ENCODE peak calls at places on chromosomes 3 and 15, in seven cellular contexts. One of them, this sample, is unnamed.

GRCh38 chr3:71601811-71602210 is 18.3 kb upstream of the FOXP1 start:
- DNase-seq in breast epithelium: no peak
- DNase-seq in spleen: no peak
- DNase-seq in sigmoid colon: no peak
- DNase-seq in uterus: no peak
- DNase-seq in HCT116: no peak
- DNase-seq in body of pancreas: no peak
- DNase-seq in this sample: no peak

GRCh38 chr3:61985020-61985419 is 388.3 kb downstream of the FEZF2 start:
- DNase-seq in breast epithelium: no peak
- DNase-seq in spleen: no peak
- DNase-seq in sigmoid colon: no peak
- DNase-seq in uterus: no peak
- DNase-seq in HCT116: no peak
- DNase-seq in body of pancreas: no peak
- DNase-seq in this sample: no peak

GRCh38 chr3:50112462-50112861 is 23.7 kb downstream of the RBM5 start:
- DNase-seq in breast epithelium: no peak
- DNase-seq in spleen: no peak
- DNase-seq in sigmoid colon: no peak
- DNase-seq in uterus: no peak
- DNase-seq in HCT116: no peak
- DNase-seq in body of pancreas: no peak
- DNase-seq in this sample: no peak

GRCh38 chr15:37111427-37111717 is 11.0 kb upstream of the MEIS2 start:
- DNase-seq in breast epithelium: no peak
- DNase-seq in spleen: no peak
- DNase-seq in sigmoid colon: no peak
- DNase-seq in uterus: no peak
- DNase-seq in HCT116: no peak
- DNase-seq in body of pancreas: no peak
- DNase-seq in this sample: no peak

GRCh38 chr3:71253169-71253568 is 330.4 kb downstream of the FOXP1 start:
- DNase-seq in breast epithelium: no peak
- DNase-seq in spleen: no peak
- DNase-seq in sigmoid colon: no peak
- DNase-seq in uterus: no peak
- DNase-seq in HCT116: no peak
- DNase-seq in body of pancreas: no peak
- DNase-seq in this sample: no peak

GRCh38 chr15:77580991-77581682 is 51.6 kb downstream of the LINGO1 start:
- DNase-seq in breast epithelium: peak
- DNase-seq in spleen: no peak
- DNase-seq in sigmoid colon: no peak
- DNase-seq in uterus: no peak
- DNase-seq in HCT116: no peak
- DNase-seq in body of pancreas: peak
- DNase-seq in this sample: no peak

GRCh38 chr15:29348308-29348914 is 78.8 kb upstream of the NSMCE3 start:
- DNase-seq in breast epithelium: peak
- DNase-seq in spleen: no peak
- DNase-seq in sigmoid colon: peak
- DNase-seq in uterus: peak
- DNase-seq in HCT116: no peak
- DNase-seq in body of pancreas: peak
- DNase-seq in this sample: no peak

GRCh38 chr3:130933801-130934345 is 40.0 kb downstream of the ATP2C1 start:
- DNase-seq in breast epithelium: no peak
- DNase-seq in spleen: no peak
- DNase-seq in sigmoid colon: no peak
- DNase-seq in uterus: no peak
- DNase-seq in HCT116: no peak
- DNase-seq in body of pancreas: no peak
- DNase-seq in this sample: no peak

GRCh38 chr3:138890555-138891187 is 55.9 kb upstream of the PIK3CB start:
- DNase-seq in breast epithelium: no peak
- DNase-seq in spleen: no peak
- DNase-seq in sigmoid colon: no peak
- DNase-seq in uterus: no peak
- DNase-seq in HCT116: no peak
- DNase-seq in body of pancreas: no peak
- DNase-seq in this sample: no peak

GRCh38 chr3:133691410-133692107 is 29.8 kb upstream of the TOPBP1 start:
- DNase-seq in breast epithelium: no peak
- DNase-seq in spleen: no peak
- DNase-seq in sigmoid colon: no peak
- DNase-seq in uterus: no peak
- DNase-seq in HCT116: no peak
- DNase-seq in body of pancreas: no peak
- DNase-seq in this sample: no peak

GRCh38 chr3:150238995-150239612 is 169.0 kb upstream of the TSC22D2 start:
- DNase-seq in breast epithelium: no peak
- DNase-seq in spleen: no peak
- DNase-seq in sigmoid colon: no peak
- DNase-seq in uterus: no peak
- DNase-seq in HCT116: peak
- DNase-seq in body of pancreas: peak
- DNase-seq in this sample: no peak

GRCh38 chr15:100537326-100537725 is 8.6 kb upstream of the CERS3 start:
- DNase-seq in breast epithelium: no peak
- DNase-seq in spleen: no peak
- DNase-seq in sigmoid colon: no peak
- DNase-seq in uterus: no peak
- DNase-seq in HCT116: no peak
- DNase-seq in body of pancreas: no peak
- DNase-seq in this sample: no peak

GRCh38 chr3:11059090-11059798 is 66.7 kb downstream of the SLC6A1 start:
- DNase-seq in breast epithelium: no peak
- DNase-seq in spleen: no peak
- DNase-seq in sigmoid colon: peak
- DNase-seq in uterus: peak
- DNase-seq in HCT116: peak
- DNase-seq in body of pancreas: peak
- DNase-seq in this sample: no peak

GRCh38 chr3:159762981-159763465 is 225.6 kb upstream of the IL12A start:
- DNase-seq in breast epithelium: peak
- DNase-seq in spleen: peak
- DNase-seq in sigmoid colon: peak
- DNase-seq in uterus: peak
- DNase-seq in HCT116: no peak
- DNase-seq in body of pancreas: peak
- DNase-seq in this sample: no peak
- TF ChIP-seq POLR2A in breast epithelium: peak
- TF ChIP-seq POLR2A in spleen: no peak
- TF ChIP-seq POLR2A in sigmoid colon: no peak
- TF ChIP-seq POLR2A in uterus: no peak
- TF ChIP-seq POLR2A in HCT116: no peak
- TF ChIP-seq POLR2A in body of pancreas: no peak
- TF ChIP-seq POLR2A in this sample: no peak

GRCh38 chr3:48655063-48655462 is 7.6 kb downstream of the CELSR3 start:
- DNase-seq in breast epithelium: no peak
- DNase-seq in spleen: no peak
- DNase-seq in sigmoid colon: no peak
- DNase-seq in uterus: no peak
- DNase-seq in HCT116: no peak
- DNase-seq in body of pancreas: no peak
- DNase-seq in this sample: no peak

GRCh38 chr3:48656061-48656840 is 6.4 kb downstream of the CELSR3 start:
- DNase-seq in breast epithelium: peak
- DNase-seq in spleen: peak
- DNase-seq in sigmoid colon: peak
- DNase-seq in uterus: peak
- DNase-seq in HCT116: peak
- DNase-seq in body of pancreas: peak
- DNase-seq in this sample: no peak

GRCh38 chr3:48655586-48655985 is 7.1 kb downstream of the CELSR3 start:
- DNase-seq in breast epithelium: no peak
- DNase-seq in spleen: peak
- DNase-seq in sigmoid colon: no peak
- DNase-seq in uterus: no peak
- DNase-seq in HCT116: no peak
- DNase-seq in body of pancreas: no peak
- DNase-seq in this sample: no peak

GRCh38 chr3:48652923-48653715 is 9.6 kb downstream of the CELSR3 start:
- DNase-seq in breast epithelium: no peak
- DNase-seq in spleen: no peak
- DNase-seq in sigmoid colon: no peak
- DNase-seq in uterus: no peak
- DNase-seq in HCT116: no peak
- DNase-seq in body of pancreas: no peak
- DNase-seq in this sample: no peak

GRCh38 chr3:48656841-48657281 is 5.8 kb downstream of the CELSR3 start:
- DNase-seq in breast epithelium: no peak
- DNase-seq in spleen: no peak
- DNase-seq in sigmoid colon: no peak
- DNase-seq in uterus: no peak
- DNase-seq in HCT116: no peak
- DNase-seq in body of pancreas: no peak
- DNase-seq in this sample: no peak
- H3K27ac ChIP-seq in breast epithelium: peak
- H3K27ac ChIP-seq in spleen: no peak
- H3K27ac ChIP-seq in sigmoid colon: peak
- H3K27ac ChIP-seq in uterus: peak
- H3K27ac ChIP-seq in HCT116: peak
- H3K27ac ChIP-seq in body of pancreas: peak
- H3K27ac ChIP-seq in this sample: peak

DNA sequence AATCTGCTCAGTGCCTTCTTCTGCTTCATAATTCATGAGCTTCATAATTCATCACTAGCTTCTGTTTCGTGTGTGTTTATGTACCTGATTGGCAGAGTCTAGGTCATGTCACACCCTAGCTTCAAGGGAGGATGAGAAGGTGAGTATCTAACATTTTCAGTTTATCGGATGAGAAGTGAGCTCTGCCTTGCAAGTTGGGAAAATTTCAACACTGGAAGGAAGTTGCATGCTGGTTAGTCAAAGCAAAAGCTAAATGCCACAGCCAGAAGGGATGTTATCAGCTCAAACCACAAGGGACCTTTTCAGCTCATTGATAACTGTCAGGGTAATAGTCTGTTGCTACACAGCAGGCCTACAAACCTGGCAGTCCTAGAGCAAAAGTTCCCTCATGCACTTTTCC is 7.3 kb upstream of the TNFSF10 start:
- DNase-seq in breast epithelium: no peak
- DNase-seq in spleen: no peak
- DNase-seq in sigmoid colon: no peak
- DNase-seq in uterus: no peak
- DNase-seq in HCT116: no peak
- DNase-seq in body of pancreas: no peak
- DNase-seq in this sample: no peak
- H3K4me3 ChIP-seq in breast epithelium: no peak
- H3K4me3 ChIP-seq in spleen: no peak
- H3K4me3 ChIP-seq in sigmoid colon: no peak
- H3K4me3 ChIP-seq in uterus: no peak
- H3K4me3 ChIP-seq in HCT116: no peak
- H3K4me3 ChIP-seq in body of pancreas: no peak
- H3K4me3 ChIP-seq in this sample: no peak

GRCh38 chr3:9298236-9298635 is 48.8 kb upstream of the SRGAP3 start:
- DNase-seq in breast epithelium: no peak
- DNase-seq in spleen: no peak
- DNase-seq in sigmoid colon: no peak
- DNase-seq in uterus: no peak
- DNase-seq in HCT116: no peak
- DNase-seq in body of pancreas: no peak
- DNase-seq in this sample: no peak

GRCh38 chr3:9301091-9301490 is 51.6 kb upstream of the SRGAP3 start:
- DNase-seq in breast epithelium: no peak
- DNase-seq in spleen: no peak
- DNase-seq in sigmoid colon: no peak
- DNase-seq in uterus: no peak
- DNase-seq in HCT116: no peak
- DNase-seq in body of pancreas: no peak
- DNase-seq in this sample: no peak

GRCh38 chr3:9296241-9296640 is 46.8 kb upstream of the SRGAP3 start:
- DNase-seq in breast epithelium: no peak
- DNase-seq in spleen: no peak
- DNase-seq in sigmoid colon: no peak
- DNase-seq in uterus: no peak
- DNase-seq in HCT116: no peak
- DNase-seq in body of pancreas: no peak
- DNase-seq in this sample: no peak

GRCh38 chr3:9302425-9303181 is 53.2 kb upstream of the SRGAP3 start:
- DNase-seq in breast epithelium: peak
- DNase-seq in spleen: peak
- DNase-seq in sigmoid colon: peak
- DNase-seq in uterus: peak
- DNase-seq in HCT116: peak
- DNase-seq in body of pancreas: peak
- DNase-seq in this sample: no peak

DNA sequence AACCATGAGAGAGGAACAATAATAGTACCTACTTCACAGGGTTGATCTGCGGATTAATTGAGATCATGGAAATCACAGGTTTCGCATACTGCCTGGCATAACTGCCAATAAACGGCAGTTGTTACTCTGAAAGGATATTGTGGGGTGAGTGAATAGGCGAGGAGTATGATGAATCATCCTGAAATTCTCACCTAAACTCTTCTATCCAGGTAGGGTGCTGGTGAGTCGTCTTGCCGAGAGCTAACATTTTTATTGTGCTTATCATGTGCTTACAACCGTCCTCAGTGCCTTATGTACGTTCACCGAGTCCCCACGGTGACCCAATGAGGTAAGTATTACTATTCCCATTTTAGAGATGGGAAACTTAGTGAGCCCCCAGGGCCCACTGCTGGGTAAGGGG is 52.4 kb upstream of the SRGAP3 start:
- DNase-seq in breast epithelium: no peak
- DNase-seq in spleen: no peak
- DNase-seq in sigmoid colon: no peak
- DNase-seq in uterus: no peak
- DNase-seq in HCT116: no peak
- DNase-seq in body of pancreas: no peak
- DNase-seq in this sample: no peak
- TF ChIP-seq POLR2A in breast epithelium: no peak
- TF ChIP-seq POLR2A in spleen: no peak
- TF ChIP-seq POLR2A in sigmoid colon: no peak
- TF ChIP-seq POLR2A in uterus: no peak
- TF ChIP-seq POLR2A in HCT116: no peak
- TF ChIP-seq POLR2A in body of pancreas: no peak
- TF ChIP-seq POLR2A in this sample: no peak

GRCh38 chr3:28989646-28990089 is 291.2 kb upstream of the RBMS3 start:
- DNase-seq in breast epithelium: no peak
- DNase-seq in spleen: no peak
- DNase-seq in sigmoid colon: no peak
- DNase-seq in uterus: no peak
- DNase-seq in HCT116: no peak
- DNase-seq in body of pancreas: no peak
- DNase-seq in this sample: no peak
- H3K27ac ChIP-seq in breast epithelium: no peak
- H3K27ac ChIP-seq in spleen: no peak
- H3K27ac ChIP-seq in sigmoid colon: no peak
- H3K27ac ChIP-seq in uterus: no peak
- H3K27ac ChIP-seq in HCT116: no peak
- H3K27ac ChIP-seq in body of pancreas: no peak
- H3K27ac ChIP-seq in this sample: no peak

GRCh38 chr3:63727248-63727647 is 74.8 kb downstream of the SNTN start:
- DNase-seq in breast epithelium: no peak
- DNase-seq in spleen: no peak
- DNase-seq in sigmoid colon: no peak
- DNase-seq in uterus: no peak
- DNase-seq in HCT116: no peak
- DNase-seq in body of pancreas: no peak
- DNase-seq in this sample: no peak
- H3K4me3 ChIP-seq in breast epithelium: no peak
- H3K4me3 ChIP-seq in spleen: no peak
- H3K4me3 ChIP-seq in sigmoid colon: no peak
- H3K4me3 ChIP-seq in uterus: no peak
- H3K4me3 ChIP-seq in HCT116: no peak
- H3K4me3 ChIP-seq in body of pancreas: no peak
- H3K4me3 ChIP-seq in this sample: no peak

GRCh38 chr3:54951405-54951804 is 23.5 kb upstream of the LRTM1 start:
- DNase-seq in breast epithelium: peak
- DNase-seq in spleen: no peak
- DNase-seq in sigmoid colon: peak
- DNase-seq in uterus: peak
- DNase-seq in HCT116: no peak
- DNase-seq in body of pancreas: peak
- DNase-seq in this sample: no peak
- TF ChIP-seq POLR2A in breast epithelium: no peak
- TF ChIP-seq POLR2A in spleen: no peak
- TF ChIP-seq POLR2A in sigmoid colon: no peak
- TF ChIP-seq POLR2A in uterus: no peak
- TF ChIP-seq POLR2A in HCT116: no peak
- TF ChIP-seq POLR2A in body of pancreas: no peak
- TF ChIP-seq POLR2A in this sample: no peak